ENCODE peak calls at places on chromosomes 1 and 21, in nine cellular contexts. D, O, M, B, X, H, S, U and R are unnamed samples.

GRCh38 chr1:227816750-227817446 is 1.4 kb downstream of the PRSS38 start:
- DNase-seq in M (no peak), O (no peak), D (no peak), S (no peak), X (no peak), H (no peak), U (no peak), B (no peak), R (no peak)

GRCh38 chr1:2980073-2980791 is 41.0 kb upstream of the ACTRT2 start:
- DNase-seq in M (no peak), U (no peak), H (no peak), S (no peak), O (peak), D (no peak), B (no peak), X (no peak), R (no peak)

GRCh38 chr1:2906105-2906504 is 104.6 kb upstream of the TTC34 start:
- DNase-seq in U (no peak), M (no peak), S (no peak), B (no peak), O (no peak), H (peak), X (no peak), D (no peak), R (no peak)

GRCh38 chr21:45818904-45819285 is 162.7 kb upstream of the COL6A1 start:
- DNase-seq in O (no peak), M (no peak), S (peak), D (peak), U (peak), X (peak), B (peak), H (no peak), R (peak)

GRCh38 chr1:85865183-85865582 is 156.9 kb upstream of the ZNHIT6 start:
- DNase-seq in H (no peak), U (no peak), D (peak), O (no peak), X (no peak), B (no peak), S (peak), M (no peak), R (peak)

GRCh38 chr1:214657299-214657698 is 54.3 kb downstream of the CENPF start:
- DNase-seq in U (no peak), X (no peak), B (no peak), D (no peak), H (no peak), S (no peak), M (no peak), O (no peak), R (no peak)

GRCh38 chr1:65068202-65069011 is 79.6 kb upstream of the AK4 start:
- DNase-seq in B (no peak), S (peak), O (no peak), U (peak), X (peak), H (no peak), M (no peak), D (peak), R (peak)

GRCh38 chr1:15684468-15685283 is 556 bp downstream of the PLEKHM2 start:
- DNase-seq in M (peak), O (peak), X (peak), U (peak), S (peak), H (peak), D (no peak), B (no peak), R (no peak)

GRCh38 chr21:46157987-46158451 is 2.6 kb upstream of the FTCD start:
- DNase-seq in H (peak), X (no peak), D (no peak), O (no peak), B (no peak), U (peak), M (no peak), S (no peak), R (no peak)

GRCh38 chr1:182004601-182005000 is 56.9 kb downstream of the ZNF648 start:
- DNase-seq in U (no peak), M (no peak), D (no peak), S (no peak), B (no peak), O (no peak), X (no peak), H (peak), R (no peak)
- TF ChIP-seq CTCF in U (no peak), M (no peak), D (no peak), S (no peak), B (no peak), O (no peak), X (no peak), H (no peak), R (no peak)

GRCh38 chr1:208593306-208594006 is 349.3 kb upstream of the PLXNA2 start:
- DNase-seq in X (no peak), M (no peak), D (no peak), S (no peak), H (no peak), B (no peak), O (no peak), U (no peak), R (no peak)

GRCh38 chr1:208597571-208597970 is 353.4 kb upstream of the PLXNA2 start:
- DNase-seq in H (no peak), S (no peak), D (no peak), O (no peak), B (no peak), M (no peak), U (no peak), X (no peak), R (no peak)

GRCh38 chr1:208595236-208595635 is 351.1 kb upstream of the PLXNA2 start:
- DNase-seq in M (no peak), H (no peak), S (no peak), D (no peak), B (no peak), O (no peak), X (no peak), U (no peak), R (no peak)

GRCh38 chr1:208598021-208598420 is 353.8 kb upstream of the PLXNA2 start:
- DNase-seq in X (no peak), S (no peak), D (no peak), H (no peak), O (no peak), B (no peak), U (no peak), M (no peak), R (no peak)

GRCh38 chr1:208595745-208596144 is 351.6 kb upstream of the PLXNA2 start:
- DNase-seq in X (no peak), D (peak), H (no peak), O (no peak), M (no peak), U (peak), B (no peak), S (peak), R (no peak)
- H3K4me3 ChIP-seq in X (no peak), D (no peak), H (no peak), O (no peak), M (no peak), U (no peak), B (no peak), S (no peak), R (no peak)

DNA sequence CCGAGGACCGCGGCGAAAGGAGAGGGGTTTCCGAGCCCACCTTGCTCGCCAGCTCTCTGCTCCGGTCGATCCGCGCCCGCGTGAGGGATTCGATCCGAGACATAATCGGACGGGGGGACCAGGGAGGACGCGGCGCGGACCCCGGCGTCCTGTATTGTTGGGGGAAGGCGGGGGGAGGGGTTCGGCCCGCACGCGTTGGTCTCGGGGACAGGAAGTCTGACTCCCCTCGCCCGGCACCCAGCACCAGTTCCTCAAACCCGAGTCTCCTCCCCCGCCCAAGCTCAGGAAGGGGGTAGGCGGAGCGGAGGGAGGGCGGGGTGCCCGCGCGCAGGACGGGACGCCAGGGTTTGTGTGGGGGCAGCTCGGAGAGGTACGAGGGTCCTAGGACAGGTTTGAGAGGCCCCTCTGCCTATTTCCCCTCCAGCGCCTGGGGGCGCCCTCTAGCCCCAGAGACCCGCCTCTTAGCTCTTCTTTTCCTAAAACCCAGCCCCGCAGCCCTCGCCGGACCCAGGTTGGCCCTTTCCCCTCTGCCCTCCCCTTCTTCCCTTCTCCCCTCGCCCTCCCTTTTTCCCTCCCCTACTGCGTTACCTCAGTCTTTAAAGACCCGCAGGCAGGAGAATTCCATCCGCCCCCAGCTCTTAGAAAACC is at the start of gene ARHGEF2:
- DNase-seq in U (peak), D (no peak), O (peak), S (peak), X (peak), M (peak), H (peak), B (peak), R (peak)
- TF ChIP-seq CTCF in U (peak), D (peak), O (peak), S (peak), X (peak), M (peak), H (peak), B (no peak), R (peak)

GRCh38 chr21:16534408-16535099 is 804.8 kb downstream of the USP25 start:
- DNase-seq in U (peak), X (no peak), O (peak), D (peak), M (no peak), H (peak), S (peak), B (no peak), R (peak)
- H3K4me3 ChIP-seq in U (no peak), X (no peak), O (peak), D (peak), M (no peak), H (peak), S (peak), B (no peak), R (peak)

GRCh38 chr1:28313710-28314510 is 14.9 kb upstream of the MED18 start:
- DNase-seq in D (peak), S (peak), B (no peak), U (peak), M (no peak), X (no peak), H (peak), O (no peak), R (peak)
- TF ChIP-seq CTCF in D (no peak), S (no peak), B (no peak), U (no peak), M (no peak), X (no peak), H (no peak), O (no peak), R (no peak)

GRCh38 chr21:43817157-43818086 is 28.0 kb downstream of the RRP1 start:
- DNase-seq in H (no peak), S (no peak), B (no peak), X (no peak), M (no peak), O (no peak), U (no peak), D (no peak), R (no peak)
- H3K4me3 ChIP-seq in H (no peak), S (no peak), B (no peak), X (no peak), M (no peak), O (no peak), U (no peak), D (no peak), R (no peak)

DNA sequence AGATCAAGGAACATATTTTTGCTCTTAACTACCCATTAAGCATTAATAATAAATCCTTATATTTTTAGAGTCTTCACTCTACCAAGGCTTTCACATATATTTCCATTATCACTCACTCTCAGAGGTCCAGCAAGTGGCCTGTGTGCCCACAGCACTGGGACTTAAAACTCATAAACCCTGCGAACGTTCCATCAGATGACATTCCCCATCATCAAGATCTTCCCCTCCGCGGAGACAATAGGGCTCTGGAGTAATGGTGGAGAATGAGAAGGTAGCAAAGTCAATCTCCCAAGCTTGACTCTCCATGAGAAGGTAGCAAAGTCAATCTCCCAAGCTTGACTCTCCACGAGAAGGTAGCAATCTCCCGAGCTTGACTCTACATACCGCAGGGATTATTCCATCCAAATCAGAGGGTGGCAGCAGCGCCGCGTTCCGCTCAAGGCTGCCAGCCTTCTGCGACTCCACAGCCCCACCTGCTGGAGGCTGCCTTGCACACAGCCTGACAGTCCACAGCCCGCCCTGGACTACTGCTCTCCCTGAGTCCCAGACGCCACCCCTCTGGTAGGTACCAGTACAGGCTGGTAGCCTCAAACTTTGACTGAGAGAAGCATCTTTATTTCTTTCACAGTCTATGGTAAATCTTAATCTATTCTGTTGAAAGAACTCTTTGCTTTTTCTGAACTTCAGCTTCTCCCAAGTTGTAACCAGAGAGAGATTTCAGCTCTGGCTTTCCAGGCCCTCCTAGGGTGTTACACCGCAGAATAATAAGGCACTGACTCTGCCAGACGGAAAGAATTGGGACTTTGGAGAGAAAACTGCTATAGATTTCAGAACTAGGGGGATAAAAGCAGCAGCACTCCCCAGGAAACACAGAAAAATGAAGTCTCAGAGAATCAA is 26.4 kb upstream of the CTTNBP2NL start:
- DNase-seq in M (peak), S (peak), D (peak), O (peak), U (peak), B (peak), X (peak), H (peak), R (peak)
- TF ChIP-seq CTCF in M (peak), S (peak), D (peak), O (peak), U (peak), B (peak), X (peak), H (peak), R (peak)